ENCODE peak calls at places on chromosomes 4 and X, in five cellular contexts. One of them, this sample, is unnamed.
A peak's percentile ranks its signal among the peaks of the same experiment; 100 is the strongest.

GRCh38 chrX:48940404-48940955 is 16.9 kb downstream of the OTUD5 start:
- DNase-seq in astrocyte of the spinal cord: no peak
- DNase-seq in tibial nerve: no peak
- DNase-seq in uterus: no peak
- DNase-seq in Calu3: no peak
- DNase-seq in this sample: no peak

GRCh38 chrX:70208479-70208878 is 26.0 kb upstream of the AWAT1 start:
- DNase-seq in astrocyte of the spinal cord: peak; percentile 29
- DNase-seq in tibial nerve: no peak
- DNase-seq in uterus: no peak
- DNase-seq in Calu3: no peak
- DNase-seq in this sample: no peak

GRCh38 chr4:91147067-91147466 is 1019.9 kb downstream of the CCSER1 start:
- DNase-seq in astrocyte of the spinal cord: no peak
- DNase-seq in tibial nerve: no peak
- DNase-seq in uterus: no peak
- DNase-seq in Calu3: no peak
- DNase-seq in this sample: no peak

GRCh38 chrX:12239356-12240082 is 101.2 kb downstream of the FRMPD4 start:
- DNase-seq in astrocyte of the spinal cord: no peak
- DNase-seq in tibial nerve: no peak
- DNase-seq in uterus: no peak
- DNase-seq in Calu3: no peak
- DNase-seq in this sample: no peak

GRCh38 chrX:38192007-38192625 is 28.6 kb downstream of the SRPX start:
- DNase-seq in astrocyte of the spinal cord: no peak
- DNase-seq in tibial nerve: peak; percentile 9
- DNase-seq in uterus: no peak
- DNase-seq in Calu3: peak; percentile 28
- DNase-seq in this sample: no peak

GRCh38 chr4:151015458-151016344 is 617 bp upstream of the LRBA start:
- DNase-seq in astrocyte of the spinal cord: peak; percentile 68
- DNase-seq in tibial nerve: peak; percentile 34
- DNase-seq in uterus: peak; percentile 65
- DNase-seq in Calu3: peak; percentile 79
- DNase-seq in this sample: peak; percentile 88

GRCh38 chr4:4572821-4573220 is 31.0 kb upstream of the STX18 start:
- DNase-seq in astrocyte of the spinal cord: no peak
- DNase-seq in tibial nerve: no peak
- DNase-seq in uterus: no peak
- DNase-seq in Calu3: no peak
- DNase-seq in this sample: no peak

GRCh38 chr4:25861951-25862410 is 807 bp downstream of the SEL1L3 start:
- DNase-seq in astrocyte of the spinal cord: peak; percentile 42
- DNase-seq in tibial nerve: no peak
- DNase-seq in uterus: no peak
- DNase-seq in Calu3: no peak
- DNase-seq in this sample: no peak

GRCh38 chrX:23103546-23103945 is 103.8 kb downstream of the DDX53 start:
- DNase-seq in astrocyte of the spinal cord: no peak
- DNase-seq in tibial nerve: no peak
- DNase-seq in uterus: no peak
- DNase-seq in Calu3: no peak
- DNase-seq in this sample: no peak

GRCh38 chr4:152976466-152976761 is 40.3 kb downstream of the FHDC1 start:
- DNase-seq in astrocyte of the spinal cord: no peak
- DNase-seq in tibial nerve: no peak
- DNase-seq in uterus: no peak
- DNase-seq in Calu3: no peak
- DNase-seq in this sample: no peak